ENCODE peak calls at places on chromosomes 3 and 15, in five cellular contexts. E is HCT116, H is heart left ventricle, X is body of pancreas, I is adrenal gland. P is an unnamed sample.

GRCh38 chr3:170307998-170308398 is 49.5 kb upstream of the SKIL start:
- DNase-seq in E (no peak), X (peak; percentile 55), I (no peak), H (no peak), P (no peak)

GRCh38 chr15:83287541-83288027 is 3.1 kb upstream of the BNC1 start:
- DNase-seq in E (no peak), X (no peak), I (no peak), H (no peak), P (peak; percentile 53)

GRCh38 chr15:56038015-56038414 is 44.6 kb upstream of the NEDD4 start:
- DNase-seq in I (no peak), E (no peak), X (no peak), H (no peak), P (no peak)

GRCh38 chr3:109050591-109051167 is 67.3 kb downstream of the MORC1 start:
- DNase-seq in I (no peak), X (no peak), E (peak; percentile 39), H (no peak), P (peak; percentile 12)

GRCh38 chr15:26641144-26641543 is 131.7 kb downstream of the GABRB3 start:
- DNase-seq in X (no peak), H (no peak), I (no peak), E (no peak), P (no peak)

GRCh38 chr3:173547070-173547469 is 149.5 kb downstream of the NLGN1 start:
- DNase-seq in I (no peak), X (no peak), H (no peak), E (no peak), P (no peak)

GRCh38 chr3:42526616-42527367 is 24.3 kb downstream of the VIPR1 start:
- DNase-seq in X (no peak), H (no peak), E (no peak), I (no peak), P (no peak)

GRCh38 chr3:183085634-183086390 is 13.5 kb downstream of the MCCC1 start:
- DNase-seq in H (no peak), X (peak; percentile 48), E (no peak), I (no peak), P (no peak)

GRCh38 chr15:29711531-29711930 is 110.7 kb downstream of the TJP1 start:
- DNase-seq in I (no peak), E (no peak), H (no peak), X (no peak), P (no peak)

GRCh38 chr15:43230640-43231115 is 9.9 kb upstream of the EPB42 start:
- DNase-seq in E (no peak), H (no peak), I (peak; percentile 56), X (no peak), P (no peak)

GRCh38 chr3:40713306-40713705 is 188.5 kb downstream of the ZNF621 start:
- DNase-seq in E (no peak), I (no peak), X (no peak), H (no peak), P (no peak)

GRCh38 chr3:150495149-150495548 is 51.1 kb downstream of the SERP1 start:
- DNase-seq in I (no peak), E (no peak), H (no peak), X (no peak), P (no peak)

GRCh38 chr3:127337911-127338531 is 50.2 kb upstream of the PRR20G start:
- DNase-seq in I (no peak), H (no peak), X (no peak), E (no peak), P (no peak)

GRCh38 chr15:85750319-85750806 is 44.4 kb downstream of the KLHL25 start:
- DNase-seq in H (peak; percentile 78), I (peak; percentile 68), X (peak; percentile 38), E (no peak), P (no peak)

GRCh38 chr3:32401141-32401540 is 9.5 kb downstream of the CMTM7 start:
- DNase-seq in H (no peak), X (no peak), E (no peak), I (no peak), P (no peak)

GRCh38 chr15:78859971-78860733 is 12.5 kb upstream of the MORF4L1 start:
- DNase-seq in E (peak; percentile 79), I (peak; percentile 94), X (peak; percentile 87), H (peak; percentile 63), P (peak; percentile 56)

GRCh38 chr3:179973931-179974361 is 62.8 kb downstream of the PEX5L start:
- DNase-seq in H (no peak), I (no peak), E (no peak), X (no peak), P (no peak)

GRCh38 chr3:88462241-88462640 is 312.5 kb downstream of the C3orf38 start:
- DNase-seq in E (no peak), I (no peak), H (no peak), X (no peak), P (no peak)

GRCh38 chr3:73257186-73257585 is 195.7 kb downstream of the EBLN2 start:
- DNase-seq in E (no peak), H (no peak), X (no peak), I (no peak), P (no peak)

GRCh38 chr3:53342353-53342752 is 5.0 kb downstream of the DCP1A start:
- DNase-seq in H (peak; percentile 43), E (no peak), X (peak; percentile 35), I (peak; percentile 76), P (no peak)

GRCh38 chr3:131526801-131527347 is 24.1 kb upstream of the MRPL3 start:
- DNase-seq in E (no peak), I (peak; percentile 69), X (peak; percentile 37), H (peak; percentile 43), P (no peak)

GRCh38 chr15:80615783-80616391 is 79.2 kb upstream of the ABHD17C start:
- DNase-seq in E (no peak), I (peak; percentile 93), X (peak; percentile 48), H (peak; percentile 41), P (no peak)

GRCh38 chr15:29040367-29040745 is 154.6 kb downstream of the APBA2 start:
- DNase-seq in E (no peak), H (no peak), X (no peak), I (no peak), P (no peak)

GRCh38 chr3:117454928-117455327 is 745.3 kb downstream of the TUSC7 start:
- DNase-seq in E (no peak), X (no peak), I (no peak), H (no peak), P (no peak)

GRCh38 chr15:33215941-33216872 is 21.7 kb upstream of the FMN1 start:
- DNase-seq in E (no peak), H (no peak), I (no peak), X (no peak), P (no peak)

GRCh38 chr3:184599143-184599542 is 37.6 kb downstream of the EPHB3 start:
- DNase-seq in X (no peak), E (no peak), I (no peak), H (no peak), P (no peak)

GRCh38 chr15:56989411-56989924 is 71.0 kb downstream of the TCF12 start:
- DNase-seq in E (no peak), I (no peak), X (no peak), H (no peak), P (no peak)

GRCh38 chr3:47404420-47404819 is 23.6 kb downstream of the PTPN23 start:
- DNase-seq in I (no peak), H (no peak), X (no peak), E (no peak), P (no peak)

GRCh38 chr3:44030690-44031344 is 210.9 kb upstream of the TOPAZ1 start:
- DNase-seq in X (no peak), E (no peak), I (no peak), H (no peak), P (no peak)

GRCh38 chr15:45307230-45307924 is 55.3 kb downstream of the SLC28A2 start:
- DNase-seq in H (no peak), I (no peak), X (no peak), E (peak; percentile 32), P (peak; percentile 18)

GRCh38 chr3:72085036-72085435 is 300.1 kb upstream of the PROK2 start:
- DNase-seq in E (no peak), X (no peak), H (no peak), I (no peak), P (no peak)

GRCh38 chr3:72319202-72320095 is 528.8 kb downstream of the SHQ1 start:
- DNase-seq in I (no peak), X (no peak), H (no peak), E (no peak), P (no peak)

GRCh38 chr3:99965077-99965476 is 147.4 kb downstream of the CMSS1 start:
- DNase-seq in H (no peak), X (peak; percentile 38), E (no peak), I (no peak), P (no peak)

GRCh38 chr3:59908280-59908679 is 858.5 kb upstream of the CFAP20DC start:
- DNase-seq in X (no peak), E (no peak), H (no peak), I (no peak), P (no peak)

GRCh38 chr3:43223670-43224364 is 62.5 kb upstream of the SNRK start:
- DNase-seq in I (no peak), X (no peak), H (no peak), E (no peak), P (no peak)

DNA sequence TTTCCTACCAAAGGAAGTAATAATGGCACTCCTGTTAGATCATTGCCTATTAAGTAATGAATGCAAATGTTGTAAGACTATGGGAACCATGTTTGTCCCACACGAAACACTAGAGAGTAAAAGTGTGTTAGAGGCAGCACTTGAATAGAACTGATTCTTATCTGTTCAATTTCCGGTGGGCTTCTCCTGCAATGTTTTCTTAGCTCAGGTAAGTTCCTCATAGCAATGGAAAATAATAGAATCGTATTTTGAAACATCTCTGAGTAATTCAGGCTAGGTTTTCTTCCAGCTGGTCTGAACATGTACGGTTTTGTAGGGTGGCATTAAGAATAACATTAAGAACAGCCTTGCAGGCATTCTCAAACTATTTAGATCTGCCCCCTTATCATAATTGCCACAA is 145.2 kb upstream of the LIPC start:
- DNase-seq in X (no peak), H (no peak), E (no peak), I (no peak), P (no peak)
- TF ChIP-seq POLR2A in X (no peak), H (no peak), E (no peak), I (no peak), P (no peak)

GRCh38 chr3:39407773-39408492 is 1.4 kb downstream of the RPSA start:
- DNase-seq in E (no peak), I (no peak), X (no peak), H (no peak), P (no peak)
- TF ChIP-seq POLR2A in E (no peak), I (no peak), X (no peak), H (no peak), P (no peak)

GRCh38 chr3:48552111-48552911 is 4.3 kb downstream of the PFKFB4 start:
- DNase-seq in X (peak; percentile 89), H (no peak), E (no peak), I (no peak), P (no peak)

GRCh38 chr3:48553886-48554845 is 2.4 kb downstream of the PFKFB4 start:
- DNase-seq in E (no peak), X (no peak), H (no peak), I (no peak), P (no peak)

GRCh38 chr3:48556796-48557626 is at the start of gene PFKFB4:
- DNase-seq in E (peak; percentile 99), H (peak; percentile 99), X (peak; percentile 100), I (peak; percentile 100), P (peak; percentile 89)

GRCh38 chr3:48555949-48556795 is 431 bp downstream of the PFKFB4 start:
- DNase-seq in E (no peak), I (no peak), H (no peak), X (no peak), P (no peak)

GRCh38 chr3:48555231-48555948 is 1.2 kb downstream of the PFKFB4 start:
- DNase-seq in E (no peak), X (no peak), H (no peak), I (no peak), P (no peak)
- TF ChIP-seq POLR2A in E (no peak), X (no peak), H (no peak), I (no peak), P (no peak)

GRCh38 chr3:195909645-195910498 is 1.5 kb upstream of the TNK2 start:
- DNase-seq in X (peak; percentile 86), E (peak; percentile 23), I (peak; percentile 86), H (peak; percentile 90), P (peak; percentile 85)
- TF ChIP-seq POLR2A in X (no peak), E (no peak), I (no peak), H (no peak), P (peak; percentile 36)